ENCODE peak calls at places on chromosomes 13 and 19, in ten cellular contexts. I is right cardiac atrium, U is heart right ventricle, X is left ventricle myocardium inferior, R is prostate gland, W is IMR-90, H is GM23338, E is gastrocnemius medialis, M is pancreas, Q is cardiac muscle cell. L is an unnamed sample.

GRCh38 chr13:79481685-79482052 is 714 bp downstream of the NDFIP2 start:
- DNase-seq in U (no peak), Q (no peak), I (no peak), M (no peak), X (no peak), R (peak), E (no peak), W (no peak), H (no peak), L (no peak)

GRCh38 chr19:48696353-48697010 is 711 bp downstream of the FUT2 start:
- DNase-seq in U (no peak), H (peak), R (no peak), W (no peak), X (no peak), I (peak), M (peak), Q (no peak), E (no peak), L (no peak)

GRCh38 chr13:106534844-106535551 is 464 bp downstream of the EFNB2 start:
- DNase-seq in U (no peak), W (peak), M (peak), Q (peak), H (peak), E (peak), R (no peak), X (peak), I (peak), L (no peak)

GRCh38 chr19:36152061-36152885 is at the start of gene COX7A1:
- DNase-seq in I (peak), W (no peak), Q (no peak), R (no peak), E (peak), M (no peak), H (peak), U (peak), X (peak), L (peak)

GRCh38 chr13:36888645-36889044 is 31.4 kb downstream of the SMAD9 start:
- DNase-seq in E (no peak), M (no peak), I (no peak), U (no peak), R (no peak), H (no peak), W (no peak), Q (no peak), X (no peak), L (no peak)

GRCh38 chr13:71979616-71980015 is 112.6 kb upstream of the DACH1 start:
- DNase-seq in X (no peak), W (no peak), Q (peak), H (peak), I (no peak), E (no peak), R (no peak), M (no peak), U (no peak), L (no peak)

GRCh38 chr13:42094641-42095040 is 46.2 kb downstream of the DGKH start:
- DNase-seq in Q (no peak), W (no peak), I (no peak), R (no peak), U (no peak), M (no peak), X (no peak), E (no peak), H (no peak), L (no peak)

GRCh38 chr19:2714531-2715269 is 6.5 kb downstream of the DIRAS1 start:
- DNase-seq in U (no peak), M (peak), I (no peak), X (no peak), Q (no peak), E (no peak), W (no peak), R (no peak), H (no peak), L (no peak)

GRCh38 chr13:23460921-23461320 is 27.4 kb upstream of the SACS start:
- DNase-seq in H (no peak), I (no peak), U (no peak), W (no peak), X (no peak), Q (no peak), E (no peak), M (no peak), R (no peak), L (no peak)

GRCh38 chr13:39892731-39893293 is 237.3 kb downstream of the COG6 start:
- DNase-seq in X (peak), E (no peak), I (peak), Q (no peak), W (no peak), M (no peak), R (no peak), H (no peak), U (peak), L (no peak)

GRCh38 chr13:33606692-33607091 is 211.3 kb upstream of the RFC3 start:
- DNase-seq in X (no peak), R (no peak), U (no peak), I (no peak), M (no peak), H (peak), Q (peak), E (no peak), W (no peak), L (no peak)

GRCh38 chr19:728011-728410 is 19.3 kb downstream of the PALM start:
- DNase-seq in H (no peak), R (no peak), M (no peak), W (no peak), E (peak), I (peak), Q (no peak), X (peak), U (peak), L (no peak)

GRCh38 chr13:50358221-50358620 is 343.0 kb downstream of the KCNRG start:
- DNase-seq in U (peak), R (no peak), W (no peak), E (no peak), M (no peak), H (no peak), I (no peak), Q (no peak), X (no peak), L (no peak)

GRCh38 chr13:59304596-59304995 is 859.1 kb downstream of the DIAPH3 start:
- DNase-seq in R (no peak), M (no peak), H (no peak), U (no peak), W (no peak), X (no peak), I (no peak), Q (no peak), E (no peak), L (no peak)

GRCh38 chr13:43805071-43805468 is 18.3 kb upstream of the ENOX1 start:
- DNase-seq in W (peak), X (no peak), Q (no peak), I (no peak), U (no peak), E (no peak), M (no peak), R (peak), H (peak), L (no peak)

DNA sequence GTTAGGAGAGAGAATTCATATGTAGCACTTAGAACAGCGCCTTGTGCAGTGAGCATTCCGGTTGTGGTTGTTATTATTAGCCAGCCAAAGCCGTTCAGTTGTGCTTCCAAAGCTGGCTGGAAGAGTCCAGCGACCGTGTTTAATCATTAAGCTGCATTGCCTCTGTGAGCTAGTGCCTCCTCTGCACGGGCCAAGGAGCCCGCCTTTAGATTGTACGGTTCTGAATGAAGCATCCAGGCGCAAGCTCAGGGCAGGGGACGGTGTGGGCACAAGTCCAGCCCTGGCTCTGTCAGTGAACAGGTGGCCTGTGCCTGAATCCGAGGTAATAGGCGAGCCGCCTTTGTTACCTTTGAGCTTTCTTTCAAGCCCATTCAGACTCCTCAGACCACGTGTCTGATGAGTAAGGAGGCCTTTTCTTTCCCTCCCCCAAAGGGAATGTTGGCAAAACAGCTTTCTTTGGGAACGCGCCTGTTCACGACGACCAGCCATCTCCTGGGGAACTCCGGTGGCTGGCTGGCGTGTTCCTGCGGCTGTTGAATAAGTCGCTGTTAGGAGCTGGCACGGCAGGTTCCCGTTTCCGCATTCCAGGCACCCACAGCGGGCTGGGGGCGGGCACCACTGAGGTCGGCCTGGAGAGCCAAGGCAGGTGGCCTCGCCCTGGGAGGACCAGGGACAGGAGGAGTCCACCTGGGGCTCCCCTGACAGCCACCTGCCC is 25.1 kb downstream of the SIPA1L3 start:
- DNase-seq in Q (peak), W (peak), U (peak), I (peak), X (peak), H (peak), M (peak), E (peak), R (peak), L (peak)
- H3K27ac ChIP-seq in Q (peak), W (peak), U (no peak), I (no peak), X (no peak), H (peak), M (peak), E (no peak), R (peak), L (no peak)

GRCh38 chr13:30736921-30737320 is 1.6 kb downstream of the ALOX5AP start:
- DNase-seq in M (no peak), X (no peak), E (no peak), I (no peak), Q (no peak), W (no peak), U (no peak), R (no peak), H (no peak), L (no peak)

GRCh38 chr13:30738946-30739528 is 3.7 kb downstream of the ALOX5AP start:
- DNase-seq in X (no peak), H (no peak), Q (no peak), U (no peak), M (no peak), W (no peak), R (no peak), I (no peak), E (no peak), L (no peak)

GRCh38 chr13:30736461-30736860 is 1.1 kb downstream of the ALOX5AP start:
- DNase-seq in W (no peak), I (no peak), R (no peak), U (no peak), E (no peak), H (no peak), Q (no peak), M (no peak), X (no peak), L (no peak)

GRCh38 chr13:30738526-30738925 is 3.2 kb downstream of the ALOX5AP start:
- DNase-seq in Q (peak), I (no peak), M (no peak), W (no peak), U (no peak), R (no peak), E (no peak), H (no peak), X (no peak), L (no peak)

DNA sequence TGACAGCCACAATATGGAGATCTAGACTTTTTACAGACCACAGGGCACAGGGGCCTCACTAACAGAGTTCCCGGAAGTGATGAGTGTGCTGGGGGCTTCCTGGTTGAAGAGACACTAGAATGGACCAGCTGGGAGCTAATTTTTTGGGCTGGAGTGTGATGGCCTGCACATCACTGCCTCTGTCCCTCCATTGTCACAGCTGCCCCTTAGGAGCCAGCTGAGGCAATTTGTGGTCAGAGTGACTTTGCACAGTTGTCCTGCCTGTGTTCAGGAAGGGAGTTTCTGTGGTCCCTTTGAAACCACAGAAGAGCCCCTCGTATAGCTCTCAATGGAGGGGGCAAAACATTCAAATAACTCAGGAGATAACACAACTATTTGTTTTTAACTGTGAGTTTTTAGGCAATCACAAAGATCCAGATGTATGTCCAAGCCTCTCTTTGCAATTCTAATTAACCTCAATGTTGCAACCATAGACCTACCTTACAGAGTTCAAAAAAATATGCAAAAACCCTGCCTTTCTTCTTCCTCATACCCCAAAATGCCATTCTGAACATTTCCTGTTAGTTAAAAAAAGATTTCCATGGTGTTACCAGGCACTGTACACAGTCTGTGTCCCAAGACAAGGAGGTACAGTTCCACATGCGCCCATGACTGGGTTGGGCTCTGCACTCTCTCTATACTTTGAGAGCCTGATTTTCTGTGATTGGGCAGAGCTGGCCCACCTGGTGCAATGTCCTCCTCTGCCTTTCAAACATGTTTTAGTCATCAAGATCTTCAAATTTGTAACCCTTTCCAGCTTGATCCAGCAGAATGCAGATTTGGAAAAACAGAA is 2.4 kb downstream of the ALOX5AP start:
- DNase-seq in R (no peak), Q (no peak), W (no peak), M (no peak), E (no peak), I (no peak), U (no peak), H (no peak), X (no peak), L (no peak)
- H3K4me3 ChIP-seq in R (no peak), Q (no peak), W (no peak), M (no peak), E (no peak), I (no peak), U (no peak), H (no peak), X (peak), L (peak)

DNA sequence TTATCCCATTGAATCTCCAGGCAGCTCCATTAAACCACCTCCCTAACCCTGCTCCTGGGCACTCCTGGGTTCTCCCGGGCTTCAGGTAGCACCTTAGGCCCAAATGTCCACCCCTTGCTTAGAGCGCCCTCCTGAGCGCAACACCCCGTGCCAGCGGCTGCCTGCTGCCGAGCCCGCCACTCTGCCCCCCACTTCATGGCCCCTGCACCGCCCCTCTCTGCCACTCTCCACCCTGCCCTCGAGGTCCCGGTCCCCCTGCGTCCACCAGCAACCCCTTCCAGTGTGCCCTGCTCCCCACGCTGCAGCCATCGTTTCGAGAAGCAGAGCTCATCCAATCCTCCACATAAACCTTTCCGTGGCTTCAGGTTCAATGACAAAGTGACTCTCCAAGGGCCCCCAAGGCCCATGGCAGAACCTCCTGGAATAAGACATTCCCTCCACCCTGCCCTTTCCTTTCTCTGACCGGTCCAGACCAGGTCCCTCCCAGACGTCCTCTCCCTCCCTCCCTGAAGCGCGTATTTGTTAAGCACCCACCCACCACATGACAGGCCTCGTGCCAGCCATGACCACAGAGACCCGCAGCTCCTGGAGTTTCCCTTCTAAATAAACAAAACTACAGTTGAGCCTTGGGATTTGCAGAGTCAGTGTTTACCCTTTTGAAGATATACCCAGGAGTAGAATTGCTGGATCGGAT is 66.6 kb downstream of the ARHGEF18 start:
- DNase-seq in M (peak), E (no peak), U (no peak), Q (no peak), I (no peak), H (peak), W (peak), X (no peak), R (peak), L (no peak)
- H3K27ac ChIP-seq in M (peak), E (no peak), U (no peak), Q (no peak), I (no peak), H (peak), W (no peak), X (no peak), R (peak), L (no peak)

DNA sequence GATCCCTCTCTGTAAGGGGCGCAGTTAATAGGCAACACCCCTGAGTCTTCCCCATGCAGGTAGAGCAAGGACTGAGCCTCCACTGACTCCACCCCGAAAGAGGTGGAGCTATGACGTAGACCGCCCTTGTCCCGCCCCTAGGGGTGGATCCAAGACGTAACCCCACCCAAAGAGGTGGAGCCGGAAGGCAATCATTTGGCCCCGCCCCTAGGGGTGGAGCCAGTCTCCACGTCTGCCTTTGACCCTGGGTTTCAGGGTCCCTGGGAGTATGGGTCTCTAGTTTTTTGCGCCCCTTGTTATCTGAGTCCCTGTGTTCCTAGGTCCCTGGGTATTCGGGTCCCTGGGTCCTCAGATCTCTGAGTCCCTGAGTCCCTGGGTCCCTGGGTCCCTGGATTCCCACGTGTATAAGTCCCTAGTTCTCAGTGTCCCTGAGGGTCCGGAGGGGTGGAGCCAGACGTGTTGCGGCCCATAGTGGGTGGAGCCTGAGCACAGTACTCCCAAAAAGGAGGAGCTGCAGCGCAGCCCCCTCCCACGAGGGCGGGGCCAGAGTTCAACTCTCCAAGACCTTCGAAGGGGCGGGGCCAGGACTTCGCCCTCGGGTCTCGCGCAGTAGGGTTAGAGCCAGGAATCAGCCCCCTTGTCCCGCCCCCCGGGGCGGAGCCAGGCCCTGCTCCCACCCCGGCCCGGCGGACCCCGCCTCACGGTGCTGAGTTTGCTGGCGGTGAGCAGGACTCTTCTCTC is 5.3 kb downstream of the DENND1C start:
- DNase-seq in R (no peak), H (peak), U (no peak), W (peak), X (peak), I (peak), Q (peak), E (peak), M (peak), L (peak)
- H3K4me3 ChIP-seq in R (no peak), H (peak), U (no peak), W (peak), X (peak), I (peak), Q (peak), E (peak), M (peak), L (peak)

GRCh38 chr13:109152941-109153340 is 523.5 kb downstream of the MYO16 start:
- DNase-seq in H (no peak), E (no peak), X (no peak), W (no peak), Q (no peak), I (no peak), M (no peak), U (no peak), R (no peak), L (no peak)

GRCh38 chr13:109151696-109152095 is 522.3 kb downstream of the MYO16 start:
- DNase-seq in M (no peak), X (no peak), I (no peak), R (no peak), E (no peak), Q (no peak), H (no peak), W (no peak), U (no peak), L (no peak)

GRCh38 chr13:109150691-109151090 is 521.3 kb downstream of the MYO16 start:
- DNase-seq in X (no peak), I (no peak), M (no peak), H (no peak), Q (no peak), U (no peak), E (no peak), W (no peak), R (no peak), L (no peak)

GRCh38 chr13:109151255-109151654 is 521.8 kb downstream of the MYO16 start:
- DNase-seq in W (no peak), R (no peak), M (no peak), H (no peak), I (no peak), U (no peak), X (no peak), Q (no peak), E (no peak), L (no peak)

DNA sequence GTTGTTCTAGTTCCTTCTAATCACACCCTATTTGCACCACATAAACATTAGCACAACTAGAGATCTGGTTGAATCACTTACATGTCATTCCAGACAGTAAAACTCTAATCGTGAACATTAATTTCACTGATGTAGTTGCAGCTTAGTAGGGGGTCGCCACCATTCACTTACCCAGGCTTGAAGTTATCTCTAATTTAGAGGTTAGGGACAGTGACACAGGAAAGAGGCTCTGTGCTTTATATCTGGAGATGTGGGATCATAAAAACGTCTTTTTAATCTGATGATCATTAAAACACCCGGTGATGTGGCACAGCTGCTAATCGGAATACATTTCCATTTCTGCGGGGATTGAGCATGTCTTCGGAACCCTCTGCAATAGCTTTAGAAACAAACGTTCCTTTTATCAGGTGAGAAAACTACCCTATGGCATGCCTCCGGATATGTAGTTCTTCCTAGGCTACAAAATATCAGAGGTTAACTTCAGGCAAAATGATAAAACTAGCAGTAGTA is 523.0 kb downstream of the MYO16 start:
- DNase-seq in Q (no peak), H (no peak), E (no peak), U (no peak), W (no peak), X (no peak), R (no peak), I (no peak), M (no peak), L (no peak)
- H3K27ac ChIP-seq in Q (no peak), H (no peak), E (no peak), U (no peak), W (no peak), X (no peak), R (no peak), I (no peak), M (no peak), L (no peak)

DNA sequence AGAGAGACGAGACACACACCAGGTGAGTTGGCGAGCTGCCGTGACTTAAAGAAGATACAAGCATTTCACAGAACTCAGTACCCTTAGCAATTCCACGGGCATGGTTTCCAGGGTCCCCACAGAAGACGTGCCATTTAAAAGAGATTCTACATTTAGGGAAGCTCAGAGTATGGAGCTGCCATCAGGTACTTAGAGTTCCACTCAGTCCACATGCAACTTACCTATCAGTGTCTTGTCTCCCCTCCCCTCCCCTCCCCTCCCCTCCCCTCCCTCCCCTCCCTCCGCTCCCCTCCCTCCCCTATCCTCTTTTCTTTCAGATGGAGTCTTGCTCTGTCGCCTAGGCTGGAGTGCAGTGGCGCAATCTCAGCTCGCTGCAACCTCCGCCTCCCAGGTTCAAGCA is 12.2 kb downstream of the ZNF30 start:
- DNase-seq in I (no peak), E (no peak), M (no peak), W (no peak), H (no peak), X (no peak), U (no peak), R (no peak), Q (no peak), L (no peak)
- H3K4me3 ChIP-seq in I (no peak), E (no peak), M (no peak), W (no peak), H (no peak), X (no peak), U (no peak), R (no peak), Q (no peak), L (no peak)

L was measured in dorsolateral prefrontal cortex.